ENCODE peak calls at places on chromosomes 11 and 22, in eight cellular contexts. One of them, this sample, is unnamed.
A peak's percentile ranks its signal among the peaks of the same experiment; 100 is the strongest.

GRCh38 chr22:19880786-19881569 is 26.3 kb upstream of the GNB1L start:
- DNase-seq in adipocyte: peak; percentile 97
- DNase-seq in suprapubic skin: peak; percentile 84
- DNase-seq in psoas muscle: peak; percentile 55
- DNase-seq in astrocyte of the spinal cord: peak; percentile 96
- DNase-seq in activated naive CD4-positive, alpha-beta T cell treated with anti-CD3 and anti-CD28 coated beads, Interleukin-2, amount 10 ng/mL, durations not matched to agents 7 days and 5 days: no peak
- DNase-seq in neural progenitor cell: peak; percentile 96
- DNase-seq in activated T-cell treated with anti-CD3 and anti-CD28 coated beads for 1 hour: no peak
- DNase-seq in this sample: peak; percentile 97

GRCh38 chr11:46559815-46560214 is 34.0 kb downstream of the AMBRA1 start:
- DNase-seq in neural progenitor cell: no peak
- DNase-seq in astrocyte of the spinal cord: no peak
- DNase-seq in activated T-cell treated with anti-CD3 and anti-CD28 coated beads for 1 hour: no peak
- DNase-seq in suprapubic skin: no peak
- DNase-seq in psoas muscle: no peak
- DNase-seq in adipocyte: no peak
- DNase-seq in activated naive CD4-positive, alpha-beta T cell treated with anti-CD3 and anti-CD28 coated beads, Interleukin-2, amount 10 ng/mL, durations not matched to agents 7 days and 5 days: no peak
- DNase-seq in this sample: no peak

GRCh38 chr22:27112273-27112672 is 454.9 kb downstream of the MIAT start:
- DNase-seq in adipocyte: no peak
- DNase-seq in astrocyte of the spinal cord: no peak
- DNase-seq in neural progenitor cell: no peak
- DNase-seq in suprapubic skin: no peak
- DNase-seq in activated T-cell treated with anti-CD3 and anti-CD28 coated beads for 1 hour: no peak
- DNase-seq in psoas muscle: no peak
- DNase-seq in activated naive CD4-positive, alpha-beta T cell treated with anti-CD3 and anti-CD28 coated beads, Interleukin-2, amount 10 ng/mL, durations not matched to agents 7 days and 5 days: no peak
- DNase-seq in this sample: no peak

GRCh38 chr11:289706-290620 is 1.0 kb downstream of the PGGHG start:
- DNase-seq in activated naive CD4-positive, alpha-beta T cell treated with anti-CD3 and anti-CD28 coated beads, Interleukin-2, amount 10 ng/mL, durations not matched to agents 7 days and 5 days: peak; percentile 24
- DNase-seq in suprapubic skin: peak; percentile 76
- DNase-seq in activated T-cell treated with anti-CD3 and anti-CD28 coated beads for 1 hour: no peak
- DNase-seq in astrocyte of the spinal cord: no peak
- DNase-seq in adipocyte: no peak
- DNase-seq in psoas muscle: peak; percentile 12
- DNase-seq in neural progenitor cell: no peak
- DNase-seq in this sample: no peak

GRCh38 chr11:118997627-118998387 is at the start of gene CENATAC:
- DNase-seq in activated T-cell treated with anti-CD3 and anti-CD28 coated beads for 1 hour: peak; percentile 95
- DNase-seq in psoas muscle: peak; percentile 97
- DNase-seq in adipocyte: peak; percentile 95
- DNase-seq in neural progenitor cell: peak; percentile 99
- DNase-seq in activated naive CD4-positive, alpha-beta T cell treated with anti-CD3 and anti-CD28 coated beads, Interleukin-2, amount 10 ng/mL, durations not matched to agents 7 days and 5 days: peak; percentile 98
- DNase-seq in astrocyte of the spinal cord: peak; percentile 86
- DNase-seq in suprapubic skin: peak; percentile 94
- DNase-seq in this sample: peak; percentile 96

GRCh38 chr22:50186181-50186731 is 543 bp downstream of the TRABD start:
- DNase-seq in astrocyte of the spinal cord: no peak
- DNase-seq in adipocyte: peak; percentile 29
- DNase-seq in activated naive CD4-positive, alpha-beta T cell treated with anti-CD3 and anti-CD28 coated beads, Interleukin-2, amount 10 ng/mL, durations not matched to agents 7 days and 5 days: peak; percentile 42
- DNase-seq in psoas muscle: peak; percentile 30
- DNase-seq in activated T-cell treated with anti-CD3 and anti-CD28 coated beads for 1 hour: no peak
- DNase-seq in suprapubic skin: no peak
- DNase-seq in neural progenitor cell: peak; percentile 61
- DNase-seq in this sample: no peak

GRCh38 chr11:30481385-30481784 is 104.8 kb downstream of the MPPED2 start:
- DNase-seq in adipocyte: no peak
- DNase-seq in activated naive CD4-positive, alpha-beta T cell treated with anti-CD3 and anti-CD28 coated beads, Interleukin-2, amount 10 ng/mL, durations not matched to agents 7 days and 5 days: no peak
- DNase-seq in psoas muscle: no peak
- DNase-seq in activated T-cell treated with anti-CD3 and anti-CD28 coated beads for 1 hour: no peak
- DNase-seq in suprapubic skin: no peak
- DNase-seq in neural progenitor cell: peak; percentile 57
- DNase-seq in astrocyte of the spinal cord: no peak
- DNase-seq in this sample: no peak

GRCh38 chr22:22858559-22858937 is 29.1 kb upstream of the IGLL5 start:
- DNase-seq in neural progenitor cell: no peak
- DNase-seq in activated T-cell treated with anti-CD3 and anti-CD28 coated beads for 1 hour: no peak
- DNase-seq in suprapubic skin: no peak
- DNase-seq in psoas muscle: no peak
- DNase-seq in activated naive CD4-positive, alpha-beta T cell treated with anti-CD3 and anti-CD28 coated beads, Interleukin-2, amount 10 ng/mL, durations not matched to agents 7 days and 5 days: no peak
- DNase-seq in astrocyte of the spinal cord: no peak
- DNase-seq in adipocyte: no peak
- DNase-seq in this sample: no peak

GRCh38 chr11:15955595-15955994 is 400.8 kb downstream of the SOX6 start:
- DNase-seq in activated T-cell treated with anti-CD3 and anti-CD28 coated beads for 1 hour: no peak
- DNase-seq in adipocyte: no peak
- DNase-seq in activated naive CD4-positive, alpha-beta T cell treated with anti-CD3 and anti-CD28 coated beads, Interleukin-2, amount 10 ng/mL, durations not matched to agents 7 days and 5 days: no peak
- DNase-seq in neural progenitor cell: no peak
- DNase-seq in suprapubic skin: no peak
- DNase-seq in psoas muscle: no peak
- DNase-seq in astrocyte of the spinal cord: no peak
- DNase-seq in this sample: no peak

GRCh38 chr22:21457023-21457787 is 10.0 kb upstream of the TMEM191C start:
- DNase-seq in adipocyte: no peak
- DNase-seq in astrocyte of the spinal cord: no peak
- DNase-seq in suprapubic skin: peak; percentile 44
- DNase-seq in psoas muscle: no peak
- DNase-seq in activated T-cell treated with anti-CD3 and anti-CD28 coated beads for 1 hour: no peak
- DNase-seq in activated naive CD4-positive, alpha-beta T cell treated with anti-CD3 and anti-CD28 coated beads, Interleukin-2, amount 10 ng/mL, durations not matched to agents 7 days and 5 days: no peak
- DNase-seq in neural progenitor cell: peak; percentile 3
- DNase-seq in this sample: no peak

GRCh38 chr11:100545970-100546369 is 141.1 kb upstream of the ARHGAP42 start:
- DNase-seq in suprapubic skin: no peak
- DNase-seq in activated T-cell treated with anti-CD3 and anti-CD28 coated beads for 1 hour: no peak
- DNase-seq in activated naive CD4-positive, alpha-beta T cell treated with anti-CD3 and anti-CD28 coated beads, Interleukin-2, amount 10 ng/mL, durations not matched to agents 7 days and 5 days: no peak
- DNase-seq in psoas muscle: no peak
- DNase-seq in neural progenitor cell: peak; percentile 5
- DNase-seq in astrocyte of the spinal cord: no peak
- DNase-seq in adipocyte: no peak
- DNase-seq in this sample: no peak

GRCh38 chr22:24467340-24467739 is 27.8 kb upstream of the UPB1 start:
- DNase-seq in psoas muscle: no peak
- DNase-seq in adipocyte: no peak
- DNase-seq in suprapubic skin: no peak
- DNase-seq in astrocyte of the spinal cord: no peak
- DNase-seq in activated naive CD4-positive, alpha-beta T cell treated with anti-CD3 and anti-CD28 coated beads, Interleukin-2, amount 10 ng/mL, durations not matched to agents 7 days and 5 days: no peak
- DNase-seq in neural progenitor cell: no peak
- DNase-seq in activated T-cell treated with anti-CD3 and anti-CD28 coated beads for 1 hour: no peak
- DNase-seq in this sample: no peak